ENCODE peak calls at places on chromosomes 3 and 15, in nine cellular contexts. One of them, this sample, is unnamed.

GRCh38 chr15:57547243-57547755 is 44.4 kb upstream of the MYZAP start:
- DNase-seq in endothelial cell: no peak
- DNase-seq in CD4-positive, CD25-positive, alpha-beta regulatory T cell: no peak
- DNase-seq in germinal center: no peak
- DNase-seq in CD8-positive, alpha-beta memory T cell: no peak
- DNase-seq in OCI-LY7: no peak
- DNase-seq in GM12891: no peak
- DNase-seq in left cardiac atrium: no peak
- DNase-seq in islet precursor cell: no peak
- DNase-seq in this sample: no peak

GRCh38 chr15:85600001-85600400 is 194.7 kb downstream of the KLHL25 start:
- DNase-seq in endothelial cell: no peak
- DNase-seq in islet precursor cell: no peak
- DNase-seq in GM12891: no peak
- DNase-seq in CD4-positive, CD25-positive, alpha-beta regulatory T cell: no peak
- DNase-seq in germinal center: no peak
- DNase-seq in OCI-LY7: no peak
- DNase-seq in left cardiac atrium: no peak
- DNase-seq in CD8-positive, alpha-beta memory T cell: no peak
- DNase-seq in this sample: peak; percentile 5

GRCh38 chr3:57709559-57709958 is 16.7 kb upstream of the DENND6A start:
- DNase-seq in germinal center: no peak
- DNase-seq in CD8-positive, alpha-beta memory T cell: no peak
- DNase-seq in CD4-positive, CD25-positive, alpha-beta regulatory T cell: no peak
- DNase-seq in GM12891: no peak
- DNase-seq in islet precursor cell: no peak
- DNase-seq in left cardiac atrium: no peak
- DNase-seq in endothelial cell: no peak
- DNase-seq in OCI-LY7: no peak
- DNase-seq in this sample: no peak

GRCh38 chr15:55343168-55343567 is 24.1 kb downstream of the PIGB start:
- DNase-seq in left cardiac atrium: no peak
- DNase-seq in germinal center: no peak
- DNase-seq in GM12891: no peak
- DNase-seq in OCI-LY7: no peak
- DNase-seq in CD4-positive, CD25-positive, alpha-beta regulatory T cell: no peak
- DNase-seq in endothelial cell: no peak
- DNase-seq in CD8-positive, alpha-beta memory T cell: no peak
- DNase-seq in islet precursor cell: no peak
- DNase-seq in this sample: no peak

GRCh38 chr15:47663106-47663505 is 54.2 kb upstream of the SEMA6D start:
- DNase-seq in CD8-positive, alpha-beta memory T cell: no peak
- DNase-seq in islet precursor cell: no peak
- DNase-seq in CD4-positive, CD25-positive, alpha-beta regulatory T cell: no peak
- DNase-seq in GM12891: no peak
- DNase-seq in germinal center: no peak
- DNase-seq in left cardiac atrium: no peak
- DNase-seq in endothelial cell: no peak
- DNase-seq in OCI-LY7: no peak
- DNase-seq in this sample: no peak

GRCh38 chr3:178284180-178284579 is 252.1 kb upstream of the KCNMB2 start:
- DNase-seq in CD4-positive, CD25-positive, alpha-beta regulatory T cell: no peak
- DNase-seq in GM12891: no peak
- DNase-seq in CD8-positive, alpha-beta memory T cell: no peak
- DNase-seq in germinal center: no peak
- DNase-seq in endothelial cell: no peak
- DNase-seq in islet precursor cell: no peak
- DNase-seq in left cardiac atrium: no peak
- DNase-seq in OCI-LY7: no peak
- DNase-seq in this sample: no peak

GRCh38 chr3:49020335-49021212 is 1.3 kb upstream of the NDUFAF3 start:
- DNase-seq in CD8-positive, alpha-beta memory T cell: peak; percentile 48
- DNase-seq in islet precursor cell: peak; percentile 67
- DNase-seq in germinal center: peak; percentile 42
- DNase-seq in endothelial cell: peak; percentile 42
- DNase-seq in CD4-positive, CD25-positive, alpha-beta regulatory T cell: no peak
- DNase-seq in left cardiac atrium: peak; percentile 65
- DNase-seq in OCI-LY7: peak; percentile 71
- DNase-seq in GM12891: peak; percentile 42
- DNase-seq in this sample: peak; percentile 61

GRCh38 chr3:71581451-71581980 is 2.0 kb downstream of the FOXP1 start:
- DNase-seq in CD4-positive, CD25-positive, alpha-beta regulatory T cell: peak; percentile 11
- DNase-seq in GM12891: no peak
- DNase-seq in CD8-positive, alpha-beta memory T cell: peak; percentile 52
- DNase-seq in left cardiac atrium: peak; percentile 54
- DNase-seq in germinal center: peak; percentile 42
- DNase-seq in endothelial cell: peak; percentile 41
- DNase-seq in OCI-LY7: peak; percentile 74
- DNase-seq in islet precursor cell: peak; percentile 66
- DNase-seq in this sample: no peak

GRCh38 chr3:183828538-183828870 is 3.1 kb upstream of the MAP6D1 start:
- DNase-seq in GM12891: no peak
- DNase-seq in CD8-positive, alpha-beta memory T cell: no peak
- DNase-seq in islet precursor cell: no peak
- DNase-seq in germinal center: no peak
- DNase-seq in CD4-positive, CD25-positive, alpha-beta regulatory T cell: no peak
- DNase-seq in endothelial cell: no peak
- DNase-seq in OCI-LY7: no peak
- DNase-seq in left cardiac atrium: no peak
- DNase-seq in this sample: no peak

GRCh38 chr3:66037986-66038369 is 740 bp downstream of the MAGI1 start:
- DNase-seq in CD8-positive, alpha-beta memory T cell: no peak
- DNase-seq in GM12891: no peak
- DNase-seq in left cardiac atrium: peak; percentile 32
- DNase-seq in OCI-LY7: peak; percentile 19
- DNase-seq in CD4-positive, CD25-positive, alpha-beta regulatory T cell: no peak
- DNase-seq in islet precursor cell: no peak
- DNase-seq in germinal center: peak; percentile 9
- DNase-seq in endothelial cell: peak; percentile 31
- DNase-seq in this sample: no peak

GRCh38 chr15:78651930-78652655 is 11.1 kb upstream of the CHRNB4 start:
- DNase-seq in GM12891: no peak
- DNase-seq in endothelial cell: no peak
- DNase-seq in islet precursor cell: no peak
- DNase-seq in CD4-positive, CD25-positive, alpha-beta regulatory T cell: no peak
- DNase-seq in germinal center: no peak
- DNase-seq in OCI-LY7: no peak
- DNase-seq in CD8-positive, alpha-beta memory T cell: no peak
- DNase-seq in left cardiac atrium: no peak
- DNase-seq in this sample: no peak

GRCh38 chr15:88072598-88073385 is 183.7 kb downstream of the NTRK3 start:
- DNase-seq in CD4-positive, CD25-positive, alpha-beta regulatory T cell: no peak
- DNase-seq in islet precursor cell: no peak
- DNase-seq in GM12891: no peak
- DNase-seq in left cardiac atrium: no peak
- DNase-seq in germinal center: no peak
- DNase-seq in endothelial cell: no peak
- DNase-seq in OCI-LY7: no peak
- DNase-seq in CD8-positive, alpha-beta memory T cell: no peak
- DNase-seq in this sample: no peak

GRCh38 chr3:11304160-11304559 is 32.0 kb downstream of the ATG7 start:
- DNase-seq in islet precursor cell: no peak
- DNase-seq in left cardiac atrium: no peak
- DNase-seq in germinal center: no peak
- DNase-seq in CD4-positive, CD25-positive, alpha-beta regulatory T cell: no peak
- DNase-seq in CD8-positive, alpha-beta memory T cell: no peak
- DNase-seq in OCI-LY7: no peak
- DNase-seq in endothelial cell: no peak
- DNase-seq in GM12891: no peak
- DNase-seq in this sample: peak; percentile 67

GRCh38 chr15:32901192-32901591 is 183.4 kb downstream of the GREM1 start:
- DNase-seq in left cardiac atrium: no peak
- DNase-seq in germinal center: no peak
- DNase-seq in OCI-LY7: no peak
- DNase-seq in islet precursor cell: no peak
- DNase-seq in CD4-positive, CD25-positive, alpha-beta regulatory T cell: no peak
- DNase-seq in endothelial cell: no peak
- DNase-seq in CD8-positive, alpha-beta memory T cell: no peak
- DNase-seq in GM12891: no peak
- DNase-seq in this sample: no peak

GRCh38 chr3:176262071-176262470 is 935.2 kb downstream of the TBL1XR1 start:
- DNase-seq in CD8-positive, alpha-beta memory T cell: no peak
- DNase-seq in CD4-positive, CD25-positive, alpha-beta regulatory T cell: no peak
- DNase-seq in OCI-LY7: no peak
- DNase-seq in germinal center: no peak
- DNase-seq in endothelial cell: no peak
- DNase-seq in GM12891: no peak
- DNase-seq in left cardiac atrium: no peak
- DNase-seq in islet precursor cell: no peak
- DNase-seq in this sample: no peak

GRCh38 chr15:78061963-78062427 is 15.5 kb downstream of the TBC1D2B start:
- DNase-seq in GM12891: no peak
- DNase-seq in CD8-positive, alpha-beta memory T cell: peak; percentile 58
- DNase-seq in endothelial cell: no peak
- DNase-seq in CD4-positive, CD25-positive, alpha-beta regulatory T cell: no peak
- DNase-seq in germinal center: no peak
- DNase-seq in left cardiac atrium: no peak
- DNase-seq in islet precursor cell: no peak
- DNase-seq in OCI-LY7: peak; percentile 45
- DNase-seq in this sample: peak; percentile 47

GRCh38 chr15:56978898-56979662 is 60.6 kb downstream of the TCF12 start:
- DNase-seq in left cardiac atrium: no peak
- DNase-seq in GM12891: no peak
- DNase-seq in CD8-positive, alpha-beta memory T cell: no peak
- DNase-seq in OCI-LY7: no peak
- DNase-seq in CD4-positive, CD25-positive, alpha-beta regulatory T cell: no peak
- DNase-seq in islet precursor cell: no peak
- DNase-seq in germinal center: no peak
- DNase-seq in endothelial cell: no peak
- DNase-seq in this sample: no peak

GRCh38 chr3:40523781-40524180 is 979 bp upstream of the ZNF621 start:
- DNase-seq in left cardiac atrium: no peak
- DNase-seq in OCI-LY7: no peak
- DNase-seq in endothelial cell: no peak
- DNase-seq in CD8-positive, alpha-beta memory T cell: no peak
- DNase-seq in GM12891: no peak
- DNase-seq in CD4-positive, CD25-positive, alpha-beta regulatory T cell: no peak
- DNase-seq in islet precursor cell: no peak
- DNase-seq in germinal center: no peak
- DNase-seq in this sample: no peak

GRCh38 chr15:69253156-69253555 is 45.6 kb upstream of the PAQR5 start:
- DNase-seq in germinal center: no peak
- DNase-seq in GM12891: no peak
- DNase-seq in OCI-LY7: no peak
- DNase-seq in endothelial cell: no peak
- DNase-seq in CD8-positive, alpha-beta memory T cell: no peak
- DNase-seq in islet precursor cell: no peak
- DNase-seq in CD4-positive, CD25-positive, alpha-beta regulatory T cell: no peak
- DNase-seq in left cardiac atrium: peak; percentile 61
- DNase-seq in this sample: no peak

GRCh38 chr3:30231277-30232141 is 374.9 kb upstream of the TGFBR2 start:
- DNase-seq in GM12891: no peak
- DNase-seq in left cardiac atrium: no peak
- DNase-seq in endothelial cell: no peak
- DNase-seq in CD4-positive, CD25-positive, alpha-beta regulatory T cell: no peak
- DNase-seq in germinal center: no peak
- DNase-seq in islet precursor cell: no peak
- DNase-seq in CD8-positive, alpha-beta memory T cell: no peak
- DNase-seq in OCI-LY7: no peak
- DNase-seq in this sample: peak; percentile 34

GRCh38 chr3:132721479-132722164 is 587 bp downstream of the NPHP3 start:
- DNase-seq in OCI-LY7: no peak
- DNase-seq in germinal center: no peak
- DNase-seq in islet precursor cell: peak; percentile 90
- DNase-seq in CD4-positive, CD25-positive, alpha-beta regulatory T cell: peak; percentile 28
- DNase-seq in CD8-positive, alpha-beta memory T cell: peak; percentile 47
- DNase-seq in GM12891: no peak
- DNase-seq in left cardiac atrium: peak; percentile 82
- DNase-seq in endothelial cell: peak; percentile 76
- DNase-seq in this sample: peak; percentile 37

GRCh38 chr3:13352621-13353131 is 67.4 kb downstream of the NUP210 start:
- DNase-seq in endothelial cell: no peak
- DNase-seq in GM12891: no peak
- DNase-seq in OCI-LY7: no peak
- DNase-seq in CD8-positive, alpha-beta memory T cell: no peak
- DNase-seq in left cardiac atrium: no peak
- DNase-seq in CD4-positive, CD25-positive, alpha-beta regulatory T cell: no peak
- DNase-seq in islet precursor cell: no peak
- DNase-seq in germinal center: no peak
- DNase-seq in this sample: peak; percentile 16

GRCh38 chr15:40737048-40737447 is 18.0 kb downstream of the RMDN3 start:
- DNase-seq in left cardiac atrium: no peak
- DNase-seq in CD8-positive, alpha-beta memory T cell: no peak
- DNase-seq in CD4-positive, CD25-positive, alpha-beta regulatory T cell: no peak
- DNase-seq in GM12891: no peak
- DNase-seq in germinal center: no peak
- DNase-seq in islet precursor cell: no peak
- DNase-seq in endothelial cell: no peak
- DNase-seq in OCI-LY7: no peak
- DNase-seq in this sample: no peak

GRCh38 chr3:190321789-190322603 is at the start of gene CLDN1:
- DNase-seq in CD4-positive, CD25-positive, alpha-beta regulatory T cell: peak; percentile 35
- DNase-seq in islet precursor cell: peak; percentile 91
- DNase-seq in GM12891: peak; percentile 66
- DNase-seq in germinal center: peak; percentile 75
- DNase-seq in CD8-positive, alpha-beta memory T cell: peak; percentile 68
- DNase-seq in endothelial cell: peak; percentile 94
- DNase-seq in OCI-LY7: no peak
- DNase-seq in left cardiac atrium: peak; percentile 86
- DNase-seq in this sample: peak; percentile 20

GRCh38 chr3:50637012-50637411 is 20.1 kb downstream of the MAPKAPK3 start:
- DNase-seq in islet precursor cell: no peak
- DNase-seq in CD4-positive, CD25-positive, alpha-beta regulatory T cell: no peak
- DNase-seq in left cardiac atrium: no peak
- DNase-seq in endothelial cell: no peak
- DNase-seq in germinal center: no peak
- DNase-seq in OCI-LY7: no peak
- DNase-seq in GM12891: no peak
- DNase-seq in CD8-positive, alpha-beta memory T cell: no peak
- DNase-seq in this sample: no peak

GRCh38 chr3:27976933-27977332 is 254.8 kb upstream of the EOMES start:
- DNase-seq in CD8-positive, alpha-beta memory T cell: no peak
- DNase-seq in germinal center: no peak
- DNase-seq in OCI-LY7: no peak
- DNase-seq in left cardiac atrium: no peak
- DNase-seq in GM12891: no peak
- DNase-seq in endothelial cell: no peak
- DNase-seq in islet precursor cell: no peak
- DNase-seq in CD4-positive, CD25-positive, alpha-beta regulatory T cell: no peak
- DNase-seq in this sample: peak; percentile 98

GRCh38 chr15:68701886-68702285 is 118.8 kb downstream of the ANP32A start:
- DNase-seq in islet precursor cell: no peak
- DNase-seq in CD8-positive, alpha-beta memory T cell: no peak
- DNase-seq in germinal center: no peak
- DNase-seq in GM12891: no peak
- DNase-seq in left cardiac atrium: no peak
- DNase-seq in CD4-positive, CD25-positive, alpha-beta regulatory T cell: no peak
- DNase-seq in endothelial cell: no peak
- DNase-seq in OCI-LY7: no peak
- DNase-seq in this sample: no peak

GRCh38 chr15:58515807-58516206 is 84.0 kb downstream of the LIPC start:
- DNase-seq in islet precursor cell: peak; percentile 14
- DNase-seq in GM12891: no peak
- DNase-seq in germinal center: no peak
- DNase-seq in OCI-LY7: peak; percentile 24
- DNase-seq in left cardiac atrium: no peak
- DNase-seq in CD4-positive, CD25-positive, alpha-beta regulatory T cell: no peak
- DNase-seq in endothelial cell: no peak
- DNase-seq in CD8-positive, alpha-beta memory T cell: no peak
- DNase-seq in this sample: peak; percentile 74

GRCh38 chr3:3664916-3665315 is 134.3 kb upstream of the LRRN1 start:
- DNase-seq in left cardiac atrium: no peak
- DNase-seq in endothelial cell: no peak
- DNase-seq in GM12891: no peak
- DNase-seq in germinal center: no peak
- DNase-seq in islet precursor cell: no peak
- DNase-seq in CD4-positive, CD25-positive, alpha-beta regulatory T cell: no peak
- DNase-seq in CD8-positive, alpha-beta memory T cell: no peak
- DNase-seq in OCI-LY7: no peak
- DNase-seq in this sample: no peak

This sample was measured in MV-4-11.